ENCODE peak calls at places on chromosomes 16 and 17, in six cellular contexts. C is neuronal stem cell, U is left ventricle myocardium inferior, O is IMR-90, J is GM23248, P is body of pancreas. A is an unnamed sample.
A peak's percentile ranks its signal among the peaks of the same experiment; 100 is the strongest.

GRCh38 chr17:14805348-14805747 is 459.8 kb downstream of the PMP22 start:
- DNase-seq in C (peak; percentile 29), J (peak; percentile 16), P (no peak), O (no peak), U (no peak), A (no peak)

GRCh38 chr17:77235370-77236080 is 94.8 kb downstream of the SEC14L1 start:
- DNase-seq in J (peak; percentile 86), U (peak; percentile 45), O (peak; percentile 88), C (no peak), P (peak; percentile 21), A (no peak)

GRCh38 chr17:71032746-71033273 is 863.5 kb downstream of the KCNJ2 start:
- DNase-seq in U (no peak), C (peak; percentile 80), J (no peak), P (no peak), O (no peak), A (no peak)

GRCh38 chr17:39114744-39115534 is 36.5 kb downstream of the PLXDC1 start:
- DNase-seq in J (peak; percentile 87), O (peak; percentile 62), U (no peak), C (no peak), P (peak; percentile 19), A (no peak)

GRCh38 chr17:39927928-39928867 is 666 bp downstream of the LRRC3C start:
- DNase-seq in C (no peak), J (peak; percentile 46), P (peak; percentile 59), O (no peak), U (peak; percentile 51), A (peak; percentile 46)

GRCh38 chr17:3710951-3711383 is 12.7 kb upstream of the HASPIN start:
- DNase-seq in O (peak; percentile 71), U (no peak), P (no peak), C (no peak), J (peak; percentile 43), A (peak; percentile 53)

GRCh38 chr17:52158450-52159042 is at the start of gene CA10:
- DNase-seq in J (no peak), O (no peak), U (no peak), P (peak; percentile 16), C (peak; percentile 43), A (no peak)

GRCh38 chr17:32907583-32907982 is 20.4 kb upstream of the TMEM98 start:
- DNase-seq in J (no peak), O (no peak), C (no peak), P (peak; percentile 25), U (no peak), A (peak; percentile 27)

GRCh38 chr17:78366109-78366848 is 6.4 kb upstream of the SOCS3 start:
- DNase-seq in J (no peak), O (no peak), C (no peak), P (no peak), U (no peak), A (no peak)

DNA sequence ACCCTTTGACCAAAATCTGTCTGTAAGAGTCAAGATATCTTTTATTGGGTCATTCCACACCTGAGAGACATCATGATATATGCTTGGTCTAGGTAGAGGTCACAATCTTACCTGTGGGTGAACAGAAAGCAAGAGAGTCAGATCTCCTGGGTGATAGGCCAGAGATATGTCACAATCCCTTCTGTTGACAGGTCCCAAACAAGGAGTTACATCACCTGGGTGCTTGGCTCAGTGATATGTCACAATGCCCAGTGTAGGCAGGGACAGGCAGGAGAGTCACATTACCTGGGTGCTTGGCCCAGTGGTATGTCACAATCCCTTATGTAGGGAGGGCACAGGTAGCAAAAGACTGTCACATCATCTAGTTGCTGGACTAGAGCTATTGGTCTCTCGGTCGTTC is 1991.2 kb downstream of the TP53TG3F start:
- DNase-seq in U (no peak), O (no peak), C (no peak), P (no peak), J (no peak), A (no peak)
- H3K9me3 ChIP-seq in U (peaks cover 71% of the 10 kb centered on the region), O (peaks cover 39% of the 10 kb centered on the region), C (peaks cover 50% of the 10 kb centered on the region), P (no peaks in the 10 kb centered on the region), J (no peaks in the 10 kb centered on the region), A (peaks cover 19% of the 10 kb centered on the region)

DNA sequence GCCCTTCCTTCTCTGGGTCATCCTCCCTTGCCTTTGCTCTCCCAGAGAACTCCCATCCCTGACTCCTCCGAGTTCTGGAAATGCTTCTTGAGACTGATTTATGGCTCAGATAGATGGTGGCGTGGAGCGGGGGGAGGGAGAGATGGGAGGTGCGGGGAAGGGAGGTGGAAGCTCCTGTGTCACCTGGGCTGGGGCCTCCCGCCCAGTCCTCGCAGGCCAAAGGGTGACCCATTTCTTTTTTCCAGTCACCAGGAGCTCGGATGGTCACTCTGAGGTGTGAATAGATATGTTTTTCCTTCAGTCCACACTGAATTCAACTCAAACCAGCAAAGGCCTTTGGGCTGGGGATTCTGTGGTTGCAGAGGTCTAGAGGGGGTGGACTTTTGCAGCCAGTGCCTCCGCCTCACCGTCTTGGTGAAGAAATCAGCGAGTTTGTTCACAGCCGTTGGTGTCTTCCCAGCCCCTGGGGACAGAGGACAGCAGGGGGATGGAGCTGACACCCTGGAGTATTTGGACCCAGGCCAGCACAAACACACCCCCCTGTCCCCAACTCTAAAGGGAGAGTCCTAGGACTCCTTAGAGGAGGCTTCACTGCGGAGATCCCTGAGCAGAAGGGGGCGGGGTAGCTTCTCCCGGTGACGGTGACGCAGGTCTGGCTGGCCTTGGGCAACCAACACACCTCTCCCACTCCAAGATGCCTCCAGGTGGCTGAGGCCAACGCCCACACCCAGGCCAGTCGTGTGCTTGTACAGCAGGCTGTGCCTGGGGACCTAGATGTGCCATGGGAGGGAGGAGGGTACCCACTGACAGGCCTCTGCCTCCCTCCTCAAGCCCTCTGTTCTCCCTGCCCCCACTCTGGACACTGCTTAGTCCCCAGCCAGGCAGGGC is 80.6 kb downstream of the AMFR start:
- DNase-seq in O (no peak), J (no peak), U (no peak), P (peak; percentile 35), C (no peak), A (no peak)
- H3K27ac ChIP-seq in O (no peak overlapping the region), J (no peak overlapping the region), U (no peak overlapping the region), P (no peak overlapping the region), C (no peak overlapping the region), A (no peak overlapping the region)

DNA sequence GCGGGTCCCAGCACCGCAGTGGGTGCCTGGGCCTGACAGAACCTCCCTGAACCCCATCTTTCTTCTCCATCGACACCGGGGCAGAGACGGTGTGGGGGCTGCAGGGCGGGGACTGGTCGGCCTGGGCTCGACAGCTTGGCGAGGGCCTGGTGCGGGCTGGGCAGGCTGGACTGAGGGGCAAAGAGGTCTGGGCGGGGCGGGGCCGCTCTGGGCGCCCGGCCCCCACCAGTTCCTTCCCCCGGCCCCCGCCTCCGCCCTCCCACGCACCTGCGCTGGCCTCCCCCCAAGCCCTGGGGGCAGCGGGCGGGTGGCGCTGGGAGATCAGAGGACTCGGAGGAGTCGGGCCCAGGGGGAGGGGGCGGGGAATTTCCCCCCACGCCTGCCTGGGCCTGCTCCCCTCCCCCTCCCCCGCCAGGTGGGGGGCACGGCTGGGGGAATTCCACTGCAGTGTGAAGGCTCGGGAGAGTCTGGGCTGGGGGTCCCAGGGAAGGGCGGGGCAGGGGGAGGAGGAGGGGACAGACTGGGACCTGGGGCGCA is 933 bp upstream of the KREMEN2 start:
- DNase-seq in O (no peak), P (peak; percentile 5), U (no peak), J (no peak), C (no peak), A (peak; percentile 8)
- H3K4me3 ChIP-seq in O (no peak overlapping the region), P (no peak overlapping the region), U (peak overlapping the region; percentile 56), J (no peak overlapping the region), C (peak overlapping the region; percentile 84), A (peak overlapping the region; percentile 41)

GRCh38 chr17:72794152-72794551 is 298.3 kb downstream of the SLC39A11 start:
- DNase-seq in O (no peak), C (no peak), P (no peak), U (no peak), J (no peak), A (no peak)
- H3K9me3 ChIP-seq in O (peaks cover 16% of the 10 kb centered on the region), C (peaks cover 10% of the 10 kb centered on the region), P (no peaks in the 10 kb centered on the region), U (peaks cover 48% of the 10 kb centered on the region), J (no peaks in the 10 kb centered on the region), A (peaks cover 2% of the 10 kb centered on the region)

A was measured in transverse colon.